ENCODE peak calls at places on chromosomes 6 and 20, in eight cellular contexts. B, P, R, A, L, H, S and I are unnamed samples.

GRCh38 chr6:79188885-79189505 is 45.5 kb downstream of the HMGN3 start:
- DNase-seq in B (no peak), P (no peak), R (no peak), A (no peak), L (no peak), H (no peak), S (no peak), I (no peak)

GRCh38 chr6:89122625-89123024 is 4.8 kb upstream of the SRSF12 start:
- DNase-seq in B (no peak), P (peak), R (peak), A (no peak), L (no peak), H (peak), S (no peak), I (peak)

GRCh38 chr20:63857751-63858392 is 3.4 kb upstream of the ABHD16B start:
- DNase-seq in B (no peak), P (no peak), R (no peak), A (no peak), L (no peak), H (no peak), S (no peak), I (no peak)

GRCh38 chr6:3159805-3160781 is 2.7 kb upstream of the TUBB2A start:
- DNase-seq in B (no peak), P (no peak), R (no peak), A (peak), L (peak), H (no peak), S (no peak), I (peak)

GRCh38 chr6:15086273-15087158 is 159.4 kb upstream of the JARID2 start:
- DNase-seq in B (no peak), P (no peak), R (no peak), A (no peak), L (no peak), H (peak), S (no peak), I (no peak)

GRCh38 chr6:19866900-19867627 is 29.9 kb downstream of the ID4 start:
- DNase-seq in B (no peak), P (peak), R (no peak), A (no peak), L (no peak), H (no peak), S (peak), I (peak)

GRCh38 chr6:143772662-143773061 is 70.5 kb upstream of the LTV1 start:
- DNase-seq in B (no peak), P (no peak), R (no peak), A (no peak), L (no peak), H (peak), S (no peak), I (no peak)

GRCh38 chr6:170074907-170075306 is 216.0 kb downstream of the DLL1 start:
- DNase-seq in B (no peak), P (no peak), R (no peak), A (no peak), L (no peak), H (no peak), S (no peak), I (no peak)

GRCh38 chr6:79997728-79998127 is 6.7 kb upstream of the TTK start:
- DNase-seq in B (no peak), P (no peak), R (no peak), A (no peak), L (no peak), H (no peak), S (no peak), I (no peak)

GRCh38 chr20:54112221-54112884 is 42.0 kb upstream of the BCAS1 start:
- DNase-seq in B (no peak), P (no peak), R (no peak), A (no peak), L (no peak), H (no peak), S (no peak), I (no peak)

GRCh38 chr20:32685541-32686529 is 12.1 kb upstream of the C20orf203 start:
- DNase-seq in B (no peak), P (peak), R (no peak), A (no peak), L (no peak), H (peak), S (peak), I (peak)

GRCh38 chr6:82017316-82017715 is 230.2 kb downstream of the IBTK start:
- DNase-seq in B (no peak), P (peak), R (no peak), A (no peak), L (no peak), H (peak), S (peak), I (peak)

GRCh38 chr20:25222461-25223178 is 25.3 kb upstream of the PYGB start:
- DNase-seq in B (no peak), P (no peak), R (no peak), A (no peak), L (no peak), H (no peak), S (no peak), I (no peak)

GRCh38 chr6:41021832-41022231 is 17.2 kb downstream of the UNC5CL start:
- DNase-seq in B (no peak), P (peak), R (peak), A (no peak), L (no peak), H (peak), S (peak), I (peak)

GRCh38 chr20:13220857-13221297 is at the start of gene ISM1:
- DNase-seq in B (peak), P (no peak), R (peak), A (no peak), L (no peak), H (no peak), S (no peak), I (peak)

GRCh38 chr6:36357872-36358234 is 21.2 kb upstream of the BNIP5 start:
- DNase-seq in B (no peak), P (no peak), R (no peak), A (no peak), L (no peak), H (no peak), S (no peak), I (no peak)

GRCh38 chr6:159862103-159862502 is 28.7 kb upstream of the MAS1 start:
- DNase-seq in B (no peak), P (no peak), R (no peak), A (no peak), L (no peak), H (no peak), S (no peak), I (no peak)

GRCh38 chr6:52015953-52016352 is 71.5 kb downstream of the PKHD1 start:
- DNase-seq in B (no peak), P (no peak), R (no peak), A (no peak), L (no peak), H (peak), S (no peak), I (no peak)

GRCh38 chr6:2028457-2029038 is 216.9 kb downstream of the GMDS start:
- DNase-seq in B (no peak), P (peak), R (no peak), A (no peak), L (no peak), H (peak), S (peak), I (no peak)